ENCODE peak calls at places on chromosomes 13 and 19, in seven cellular contexts. One of them, this sample, is unnamed.

GRCh38 chr19:29329460-29330134 is 116.6 kb upstream of the UQCRFS1 start:
- DNase-seq in psoas muscle: no peak
- DNase-seq in cardiac muscle cell: peak; percentile 2
- DNase-seq in SK-N-SH: no peak
- DNase-seq in GM23248: peak; percentile 26
- DNase-seq in adrenal gland: peak; percentile 12
- DNase-seq in stomach: no peak
- DNase-seq in this sample: peak; percentile 33

GRCh38 chr13:31747271-31747670 is 7.9 kb downstream of the RXFP2 start:
- DNase-seq in psoas muscle: no peak
- DNase-seq in cardiac muscle cell: no peak
- DNase-seq in SK-N-SH: no peak
- DNase-seq in GM23248: no peak
- DNase-seq in adrenal gland: no peak
- DNase-seq in stomach: no peak
- DNase-seq in this sample: no peak

GRCh38 chr13:110371550-110372465 is 64.7 kb downstream of the COL4A2 start:
- DNase-seq in psoas muscle: no peak
- DNase-seq in cardiac muscle cell: peak; percentile 44
- DNase-seq in SK-N-SH: peak; percentile 76
- DNase-seq in GM23248: no peak
- DNase-seq in adrenal gland: peak; percentile 19
- DNase-seq in stomach: no peak
- DNase-seq in this sample: no peak

GRCh38 chr19:57978586-57979289 is 4.4 kb upstream of the C19orf18 start:
- DNase-seq in psoas muscle: no peak
- DNase-seq in cardiac muscle cell: no peak
- DNase-seq in SK-N-SH: no peak
- DNase-seq in GM23248: peak; percentile 8
- DNase-seq in adrenal gland: no peak
- DNase-seq in stomach: no peak
- DNase-seq in this sample: no peak

GRCh38 chr19:1747285-1748114 is 5.8 kb upstream of the ONECUT3 start:
- DNase-seq in psoas muscle: no peak
- DNase-seq in cardiac muscle cell: peak; percentile 89
- DNase-seq in SK-N-SH: no peak
- DNase-seq in GM23248: peak; percentile 71
- DNase-seq in adrenal gland: peak; percentile 16
- DNase-seq in stomach: peak; percentile 73
- DNase-seq in this sample: peak; percentile 65

GRCh38 chr19:58279042-58279924 is 528 bp downstream of the ZNF8 start:
- DNase-seq in psoas muscle: peak; percentile 77
- DNase-seq in cardiac muscle cell: peak; percentile 88
- DNase-seq in SK-N-SH: peak; percentile 89
- DNase-seq in GM23248: peak; percentile 77
- DNase-seq in adrenal gland: peak; percentile 96
- DNase-seq in stomach: peak; percentile 63
- DNase-seq in this sample: peak; percentile 61

GRCh38 chr13:27349458-27349857 is 75.0 kb upstream of the GTF3A start:
- DNase-seq in psoas muscle: no peak
- DNase-seq in cardiac muscle cell: peak; percentile 68
- DNase-seq in SK-N-SH: no peak
- DNase-seq in GM23248: peak; percentile 53
- DNase-seq in adrenal gland: no peak
- DNase-seq in stomach: no peak
- DNase-seq in this sample: no peak

GRCh38 chr19:29567366-29567915 is 38.6 kb upstream of the POP4 start:
- DNase-seq in psoas muscle: no peak
- DNase-seq in cardiac muscle cell: no peak
- DNase-seq in SK-N-SH: no peak
- DNase-seq in GM23248: no peak
- DNase-seq in adrenal gland: no peak
- DNase-seq in stomach: no peak
- DNase-seq in this sample: no peak

GRCh38 chr19:6236310-6237291 is 43.2 kb downstream of the MLLT1 start:
- DNase-seq in psoas muscle: peak; percentile 57
- DNase-seq in cardiac muscle cell: no peak
- DNase-seq in SK-N-SH: peak; percentile 46
- DNase-seq in GM23248: no peak
- DNase-seq in adrenal gland: peak; percentile 82
- DNase-seq in stomach: peak; percentile 99
- DNase-seq in this sample: no peak

DNA sequence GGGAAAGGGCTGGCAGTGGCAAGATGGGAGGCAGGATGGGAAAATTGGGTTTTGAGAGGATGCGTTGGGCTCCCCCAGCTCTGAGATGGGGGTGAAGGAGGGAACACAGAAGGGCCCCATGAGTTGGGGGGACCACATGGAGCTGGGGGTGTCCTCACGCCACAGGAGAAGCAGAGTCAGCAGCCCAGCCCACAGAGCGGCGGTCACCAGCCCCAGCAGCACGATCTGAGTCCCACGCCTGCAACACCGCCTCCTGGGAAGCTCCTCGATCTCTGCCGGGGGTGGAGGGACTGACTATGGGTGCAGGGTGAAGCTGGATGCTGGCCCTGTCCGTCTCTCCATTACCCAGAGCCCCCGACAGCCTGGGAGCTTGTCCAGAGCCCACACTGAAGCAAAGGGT is 3.3 kb downstream of the FCER2 start:
- DNase-seq in psoas muscle: no peak
- DNase-seq in cardiac muscle cell: no peak
- DNase-seq in SK-N-SH: no peak
- DNase-seq in GM23248: no peak
- DNase-seq in adrenal gland: no peak
- DNase-seq in stomach: no peak
- DNase-seq in this sample: no peak
- H3K4me3 ChIP-seq in psoas muscle: no peak overlapping the region
- H3K4me3 ChIP-seq in cardiac muscle cell: no peak overlapping the region
- H3K4me3 ChIP-seq in SK-N-SH: no peak overlapping the region
- H3K4me3 ChIP-seq in GM23248: no peak overlapping the region
- H3K4me3 ChIP-seq in adrenal gland: no peak overlapping the region
- H3K4me3 ChIP-seq in stomach: no peak overlapping the region
- H3K4me3 ChIP-seq in this sample: no peak overlapping the region

GRCh38 chr13:112684041-112684440 is 5.8 kb upstream of the ATP11A start:
- DNase-seq in psoas muscle: no peak
- DNase-seq in cardiac muscle cell: no peak
- DNase-seq in SK-N-SH: no peak
- DNase-seq in GM23248: no peak
- DNase-seq in adrenal gland: no peak
- DNase-seq in stomach: peak; percentile 5
- DNase-seq in this sample: no peak
- H3K27me3 ChIP-seq in psoas muscle: no peaks in the 10 kb centered on the region
- H3K27me3 ChIP-seq in cardiac muscle cell: no peaks in the 10 kb centered on the region
- H3K27me3 ChIP-seq in SK-N-SH: no peaks in the 10 kb centered on the region
- H3K27me3 ChIP-seq in GM23248: no peaks in the 10 kb centered on the region
- H3K27me3 ChIP-seq in adrenal gland: no peaks in the 10 kb centered on the region
- H3K27me3 ChIP-seq in stomach: no peaks in the 10 kb centered on the region
- H3K27me3 ChIP-seq in this sample: no peaks in the 10 kb centered on the region

GRCh38 chr19:38900220-38900629 is 456 bp downstream of the NFKBIB start:
- DNase-seq in psoas muscle: no peak
- DNase-seq in cardiac muscle cell: no peak
- DNase-seq in SK-N-SH: no peak
- DNase-seq in GM23248: peak; percentile 30
- DNase-seq in adrenal gland: no peak
- DNase-seq in stomach: no peak
- DNase-seq in this sample: no peak

GRCh38 chr19:38900816-38901215 is 1.0 kb downstream of the NFKBIB start:
- DNase-seq in psoas muscle: no peak
- DNase-seq in cardiac muscle cell: peak; percentile 29
- DNase-seq in SK-N-SH: no peak
- DNase-seq in GM23248: peak; percentile 26
- DNase-seq in adrenal gland: peak; percentile 27
- DNase-seq in stomach: no peak
- DNase-seq in this sample: no peak

GRCh38 chr19:38899447-38900219 is at the start of the genes NFKBIB and SIRT2:
- DNase-seq in psoas muscle: peak; percentile 100
- DNase-seq in cardiac muscle cell: peak; percentile 100
- DNase-seq in SK-N-SH: peak; percentile 98
- DNase-seq in GM23248: peak; percentile 100
- DNase-seq in adrenal gland: peak; percentile 100
- DNase-seq in stomach: peak; percentile 100
- DNase-seq in this sample: peak; percentile 100

GRCh38 chr19:38901683-38902082 is 1.9 kb downstream of the NFKBIB start:
- DNase-seq in psoas muscle: no peak
- DNase-seq in cardiac muscle cell: no peak
- DNase-seq in SK-N-SH: no peak
- DNase-seq in GM23248: no peak
- DNase-seq in adrenal gland: no peak
- DNase-seq in stomach: no peak
- DNase-seq in this sample: no peak

GRCh38 chr19:38898788-38899446 is 501 bp downstream of the SIRT2 start:
- DNase-seq in psoas muscle: no peak
- DNase-seq in cardiac muscle cell: peak; percentile 19
- DNase-seq in SK-N-SH: no peak
- DNase-seq in GM23248: peak; percentile 57
- DNase-seq in adrenal gland: no peak
- DNase-seq in stomach: peak; percentile 27
- DNase-seq in this sample: peak; percentile 16
- H3K4me3 ChIP-seq in psoas muscle: peak overlapping the region; percentile 87
- H3K4me3 ChIP-seq in cardiac muscle cell: peak overlapping the region; percentile 38
- H3K4me3 ChIP-seq in SK-N-SH: peak overlapping the region; percentile 92
- H3K4me3 ChIP-seq in GM23248: peak overlapping the region; percentile 92
- H3K4me3 ChIP-seq in adrenal gland: peak overlapping the region; percentile 65
- H3K4me3 ChIP-seq in stomach: peak overlapping the region; percentile 96
- H3K4me3 ChIP-seq in this sample: peak overlapping the region; percentile 79

GRCh38 chr19:17950310-17951150 is 16.4 kb upstream of the KCNN1 start:
- DNase-seq in psoas muscle: no peak
- DNase-seq in cardiac muscle cell: no peak
- DNase-seq in SK-N-SH: no peak
- DNase-seq in GM23248: peak; percentile 24
- DNase-seq in adrenal gland: peak; percentile 39
- DNase-seq in stomach: no peak
- DNase-seq in this sample: no peak

GRCh38 chr19:17947815-17948473 is 15.1 kb downstream of the CCDC124 start:
- DNase-seq in psoas muscle: peak; percentile 95
- DNase-seq in cardiac muscle cell: peak; percentile 95
- DNase-seq in SK-N-SH: peak; percentile 99
- DNase-seq in GM23248: peak; percentile 98
- DNase-seq in adrenal gland: peak; percentile 93
- DNase-seq in stomach: peak; percentile 90
- DNase-seq in this sample: peak; percentile 92

GRCh38 chr19:17948474-17948966 is 15.7 kb downstream of the CCDC124 start:
- DNase-seq in psoas muscle: no peak
- DNase-seq in cardiac muscle cell: no peak
- DNase-seq in SK-N-SH: no peak
- DNase-seq in GM23248: peak; percentile 20
- DNase-seq in adrenal gland: no peak
- DNase-seq in stomach: no peak
- DNase-seq in this sample: no peak

GRCh38 chr19:17949956-17950309 is 17.0 kb upstream of the KCNN1 start:
- DNase-seq in psoas muscle: no peak
- DNase-seq in cardiac muscle cell: no peak
- DNase-seq in SK-N-SH: no peak
- DNase-seq in GM23248: no peak
- DNase-seq in adrenal gland: no peak
- DNase-seq in stomach: no peak
- DNase-seq in this sample: no peak

DNA sequence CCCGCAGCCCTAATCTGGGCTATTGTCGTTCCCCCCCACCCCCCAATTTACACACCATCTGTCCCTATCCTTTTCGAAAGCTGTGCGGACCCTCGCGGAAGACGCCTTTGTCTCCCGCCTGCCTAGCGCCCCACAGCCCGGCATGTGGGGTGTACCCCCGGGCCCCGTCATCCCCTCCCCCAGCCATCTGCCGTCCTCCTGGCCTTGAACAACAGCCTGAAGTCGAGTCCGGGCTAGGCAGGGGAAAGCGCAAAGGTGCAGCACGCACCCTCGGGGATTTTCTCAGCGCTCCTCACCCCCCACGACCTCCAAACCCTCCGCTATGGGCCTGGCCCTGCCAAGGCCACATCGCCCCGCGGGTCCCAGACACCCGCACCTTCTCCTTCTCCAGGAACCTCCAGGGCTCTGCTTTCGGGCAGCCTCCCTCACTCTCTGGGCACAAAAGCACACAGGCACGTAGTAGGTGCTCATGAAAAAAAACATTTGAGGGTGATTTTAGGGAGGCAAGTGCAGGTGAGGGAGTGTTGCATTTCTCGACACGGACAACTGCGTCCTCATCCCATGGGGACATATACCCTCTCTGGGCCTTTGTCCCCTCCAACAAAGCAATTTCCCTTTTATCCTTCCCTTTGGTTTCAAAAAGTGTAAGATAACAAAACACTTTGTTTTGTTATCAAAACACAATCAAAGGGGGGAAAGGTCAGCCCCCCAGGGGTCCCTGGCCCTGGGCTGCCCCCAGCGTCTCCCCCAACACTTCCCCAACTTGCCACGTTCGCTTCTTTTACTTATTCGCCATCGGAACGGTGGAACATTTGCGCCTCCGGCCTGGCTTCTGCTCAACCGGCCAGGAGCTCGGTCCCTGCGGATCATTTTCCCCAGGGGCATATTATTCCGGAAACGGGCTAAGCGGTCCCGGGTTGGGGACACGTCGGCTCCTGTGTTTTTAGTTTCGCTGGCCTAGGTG is 16.4 kb downstream of the CCDC124 start:
- DNase-seq in psoas muscle: no peak
- DNase-seq in cardiac muscle cell: no peak
- DNase-seq in SK-N-SH: no peak
- DNase-seq in GM23248: no peak
- DNase-seq in adrenal gland: no peak
- DNase-seq in stomach: no peak
- DNase-seq in this sample: no peak
- H3K27me3 ChIP-seq in psoas muscle: no peaks in the 10 kb centered on the region
- H3K27me3 ChIP-seq in cardiac muscle cell: peaks cover 20% of the 10 kb centered on the region
- H3K27me3 ChIP-seq in SK-N-SH: peaks cover 43% of the 10 kb centered on the region
- H3K27me3 ChIP-seq in GM23248: peaks cover 56% of the 10 kb centered on the region
- H3K27me3 ChIP-seq in adrenal gland: peaks cover 40% of the 10 kb centered on the region
- H3K27me3 ChIP-seq in stomach: peaks cover 58% of the 10 kb centered on the region
- H3K27me3 ChIP-seq in this sample: peaks cover 53% of the 10 kb centered on the region

GRCh38 chr13:73072501-73072900 is 13.7 kb downstream of the KLF5 start:
- DNase-seq in psoas muscle: no peak
- DNase-seq in cardiac muscle cell: no peak
- DNase-seq in SK-N-SH: no peak
- DNase-seq in GM23248: no peak
- DNase-seq in adrenal gland: no peak
- DNase-seq in stomach: no peak
- DNase-seq in this sample: no peak
- H3K4me3 ChIP-seq in psoas muscle: no peak overlapping the region
- H3K4me3 ChIP-seq in cardiac muscle cell: no peak overlapping the region
- H3K4me3 ChIP-seq in SK-N-SH: no peak overlapping the region
- H3K4me3 ChIP-seq in GM23248: no peak overlapping the region
- H3K4me3 ChIP-seq in adrenal gland: no peak overlapping the region
- H3K4me3 ChIP-seq in stomach: no peak overlapping the region
- H3K4me3 ChIP-seq in this sample: no peak overlapping the region